ENCODE peak calls at places on chromosomes 6 and 20, in four cellular contexts. R, G, N and T are unnamed samples.

GRCh38 chr20:48839518-48839917 is 11.7 kb upstream of the PREX1 start:
- DNase-seq in R (no peak), G (no peak), N (no peak), T (no peak)

GRCh38 chr20:40532103-40532502 is 156.9 kb downstream of the MAFB start:
- DNase-seq in R (no peak), G (no peak), N (no peak), T (no peak)

GRCh38 chr6:136067731-136068341 is 182.3 kb downstream of the MTFR2 start:
- DNase-seq in R (no peak), G (no peak), N (no peak), T (no peak)

GRCh38 chr6:134722996-134723871 is 226.7 kb downstream of the ALDH8A1 start:
- DNase-seq in R (no peak), G (no peak), N (no peak), T (no peak)

GRCh38 chr20:47345214-47345613 is 11.3 kb downstream of the ZMYND8 start:
- DNase-seq in R (no peak), G (no peak), N (no peak), T (no peak)

GRCh38 chr6:24971067-24971466 is 35.3 kb upstream of the RIPOR2 start:
- DNase-seq in R (no peak), G (no peak), N (no peak), T (no peak)

GRCh38 chr6:1771324-1771723 is 161.6 kb downstream of the FOXC1 start:
- DNase-seq in R (no peak), G (no peak), N (no peak), T (no peak)

GRCh38 chr6:22447862-22448261 is 121.5 kb upstream of the HDGFL1 start:
- DNase-seq in R (no peak), G (no peak), N (no peak), T (no peak)

GRCh38 chr6:139996253-139996834 is 621.9 kb upstream of the CITED2 start:
- DNase-seq in R (no peak), G (no peak), N (no peak), T (no peak)

GRCh38 chr6:90027004-90027403 is 132.7 kb downstream of the GJA10 start:
- DNase-seq in R (no peak), G (no peak), N (no peak), T (no peak)

GRCh38 chr6:135267085-135267484 is 86.0 kb downstream of the MYB start:
- DNase-seq in R (no peak), G (no peak), N (no peak), T (no peak)

GRCh38 chr6:43052842-43053544 is 658 bp downstream of the CUL7 start:
- DNase-seq in R (peak), G (no peak), N (no peak), T (no peak)

GRCh38 chr6:129276986-129277385 is 394.0 kb downstream of the LAMA2 start:
- DNase-seq in R (no peak), G (no peak), N (no peak), T (no peak)

GRCh38 chr6:138088307-138088744 is 18.9 kb downstream of the PERP start:
- DNase-seq in R (no peak), G (peak), N (no peak), T (no peak)

GRCh38 chr6:5610640-5611039 is 349.3 kb downstream of the FARS2 start:
- DNase-seq in R (no peak), G (no peak), N (no peak), T (no peak)
- TF ChIP-seq CTCF in R (no peak), G (no peak), N (no peak), T (no peak)

GRCh38 chr6:36197739-36198221 is 1.2 kb downstream of the BRPF3 start:
- DNase-seq in R (no peak), G (no peak), N (no peak), T (no peak)

GRCh38 chr6:36196880-36197548 is 470 bp downstream of the BRPF3 start:
- DNase-seq in R (peak), G (peak), N (peak), T (peak)

GRCh38 chr6:36195471-36196048 is 984 bp upstream of the BRPF3 start:
- DNase-seq in R (no peak), G (no peak), N (no peak), T (no peak)

GRCh38 chr6:36198986-36199385 is 2.4 kb downstream of the BRPF3 start:
- DNase-seq in R (no peak), G (no peak), N (no peak), T (no peak)

DNA sequence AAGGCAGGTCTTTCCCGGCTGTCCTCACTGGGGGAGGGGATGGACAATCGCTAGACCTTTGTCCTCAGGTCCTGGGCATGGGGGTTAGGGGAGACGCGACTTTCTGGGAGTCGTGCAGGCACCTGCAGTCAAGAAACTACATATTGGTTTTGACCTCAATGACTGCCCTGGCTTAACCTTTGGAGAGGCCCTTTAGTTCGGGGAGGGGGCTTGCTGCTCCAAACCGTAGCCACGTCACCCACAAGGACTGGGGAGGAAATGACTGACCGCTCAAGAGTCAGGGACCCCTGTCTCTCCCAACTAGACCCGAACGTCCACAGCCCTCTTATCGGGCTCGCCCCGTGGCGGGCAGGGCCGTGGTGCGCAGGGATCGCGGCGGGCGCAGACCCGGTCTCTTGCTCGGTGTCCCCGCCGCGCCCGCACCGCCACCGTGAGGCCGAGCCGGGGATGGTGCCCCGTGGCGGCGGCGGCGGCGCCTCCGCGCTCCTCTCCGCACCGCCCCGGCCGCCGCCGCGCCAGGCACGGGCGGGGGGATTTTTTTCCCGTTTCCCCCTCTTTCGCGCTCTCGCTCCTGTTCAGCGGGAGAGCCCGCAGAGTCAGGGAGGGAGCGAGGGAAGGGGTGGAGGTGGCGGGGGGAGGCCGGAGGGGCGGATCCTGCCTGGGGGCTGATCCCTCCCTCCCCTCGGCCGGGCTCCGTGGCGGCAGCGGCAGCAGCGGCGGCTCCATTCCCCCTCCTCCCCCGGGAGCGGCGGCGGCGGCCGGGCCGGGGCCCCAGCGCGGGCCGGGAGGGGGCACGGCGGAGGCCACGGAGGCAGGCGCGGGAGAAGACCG is at the start of gene BRPF3:
- DNase-seq in R (peak), G (peak), N (peak), T (peak)
- TF ChIP-seq CTCF in R (peak), G (peak), N (peak), T (peak)

DNA sequence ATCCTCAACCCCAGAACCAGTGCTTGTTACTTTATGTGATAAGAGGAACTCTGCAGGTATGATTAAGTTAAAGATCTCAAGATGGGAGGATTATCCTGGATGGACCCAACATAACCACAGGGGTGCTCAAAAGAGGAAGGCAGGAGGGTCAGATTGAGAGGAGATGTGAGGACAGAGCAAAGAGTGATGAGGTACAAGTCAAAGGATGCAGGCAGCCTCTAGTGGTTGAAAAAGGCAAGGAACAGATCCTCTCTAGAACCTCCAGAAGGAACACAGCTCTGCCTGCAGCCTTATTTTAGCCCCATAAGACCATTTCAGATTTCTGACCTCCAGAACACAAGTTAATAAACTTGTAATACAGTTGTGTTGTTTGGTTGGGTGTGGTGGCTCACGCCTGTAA is 41.2 kb downstream of the PDSS2 start:
- DNase-seq in R (no peak), G (no peak), N (no peak), T (no peak)
- TF ChIP-seq CTCF in R (peak), G (peak), N (no peak), T (peak)

GRCh38 chr6:30672445-30673253 is at the start of gene DHX16:
- DNase-seq in R (peak), G (peak), N (peak), T (peak)

GRCh38 chr6:30664994-30665767 is 7.6 kb downstream of the DHX16 start:
- DNase-seq in R (no peak), G (no peak), N (no peak), T (no peak)

GRCh38 chr6:30676660-30677270 is 4.0 kb upstream of the DHX16 start:
- DNase-seq in R (no peak), G (no peak), N (no peak), T (no peak)

GRCh38 chr6:30670760-30671527 is 1.9 kb downstream of the DHX16 start:
- DNase-seq in R (no peak), G (no peak), N (no peak), T (no peak)
- TF ChIP-seq CTCF in R (no peak), G (no peak), N (no peak), T (peak)

GRCh38 chr6:13927203-13927602 is 2.5 kb downstream of the RNF182 start:
- DNase-seq in R (no peak), G (no peak), N (no peak), T (no peak)
- TF ChIP-seq CTCF in R (no peak), G (no peak), N (no peak), T (no peak)

GRCh38 chr6:40897390-40898003 is 141.5 kb downstream of the UNC5CL start:
- DNase-seq in R (no peak), G (no peak), N (no peak), T (no peak)

GRCh38 chr6:40896696-40897095 is 142.3 kb downstream of the UNC5CL start:
- DNase-seq in R (no peak), G (no peak), N (no peak), T (no peak)

GRCh38 chr6:40893021-40893420 is 146.0 kb downstream of the UNC5CL start:
- DNase-seq in R (no peak), G (no peak), N (no peak), T (no peak)

GRCh38 chr6:40898073-40898472 is 140.9 kb downstream of the UNC5CL start:
- DNase-seq in R (no peak), G (no peak), N (no peak), T (no peak)

DNA sequence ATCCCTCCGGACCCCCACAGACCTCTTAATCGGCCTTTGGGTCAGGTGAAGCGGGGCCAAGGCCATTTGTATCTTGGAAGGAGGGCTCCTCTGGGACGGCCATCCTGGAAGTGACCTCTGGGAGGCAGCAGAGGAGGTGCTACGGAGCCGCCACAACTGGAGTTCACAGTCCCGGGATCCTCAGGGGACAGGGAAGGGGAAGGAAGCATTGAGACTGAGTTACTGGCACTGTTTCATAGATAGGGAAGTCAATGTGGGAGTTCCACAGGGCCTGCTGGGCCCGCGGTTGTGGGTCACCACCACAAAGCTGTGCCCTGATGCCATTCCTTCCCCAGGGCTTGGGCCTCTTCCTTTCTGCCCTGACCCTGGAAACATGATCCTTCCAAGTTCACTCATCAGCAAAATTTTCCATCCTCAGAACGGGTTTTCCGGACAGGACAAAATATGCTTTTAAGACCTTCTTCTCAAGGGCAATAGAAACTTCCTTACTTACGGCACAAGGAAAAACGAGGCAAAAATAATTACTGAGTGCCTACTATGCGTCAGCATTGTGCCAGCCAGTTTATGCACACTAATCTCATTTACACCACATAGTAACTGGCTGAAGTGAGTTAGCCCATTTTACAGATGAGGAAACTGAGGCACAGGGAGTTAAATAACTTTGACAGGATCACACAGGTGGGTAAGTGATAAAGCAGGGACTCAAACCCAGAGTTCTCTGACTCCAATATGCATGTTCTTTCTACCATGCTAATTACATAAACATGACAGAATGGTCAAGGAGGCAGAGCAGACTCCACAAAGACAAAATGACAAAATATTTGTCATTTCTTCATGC is 143.8 kb downstream of the UNC5CL start:
- DNase-seq in R (peak), G (no peak), N (no peak), T (no peak)
- TF ChIP-seq CTCF in R (peak), G (peak), N (peak), T (peak)

GRCh38 chr6:166515072-166515810 is 71.2 kb downstream of the RAMACL start:
- DNase-seq in R (no peak), G (peak), N (no peak), T (no peak)
- TF ChIP-seq CTCF in R (peak), G (peak), N (no peak), T (peak)